ENCODE peak calls at places on chromosomes 6 and 20, in ten cellular contexts. S, V, W, P, H, Y, R, C, G and N are unnamed samples.

GRCh38 chr6:148830614-148831013 is 83.8 kb downstream of the UST start:
- DNase-seq in S (no peak), V (no peak), W (no peak), P (no peak), H (no peak), Y (no peak), R (no peak), C (peak; percentile 20), G (no peak), N (no peak)

GRCh38 chr6:138387577-138388368 is 10.1 kb downstream of the SMIM28 start:
- DNase-seq in S (no peak), V (peak; percentile 44), W (no peak), P (no peak), H (no peak), Y (no peak), R (no peak), C (no peak), G (no peak), N (no peak)

GRCh38 chr20:4740774-4741431 is 19.2 kb downstream of the PRND start:
- DNase-seq in S (peak; percentile 48), V (no peak), W (peak; percentile 61), P (peak; percentile 62), H (peak; percentile 41), Y (peak; percentile 62), R (peak; percentile 77), C (peak; percentile 42), G (peak; percentile 51), N (peak; percentile 50)

GRCh38 chr20:37711001-37711400 is 17.2 kb downstream of the CTNNBL1 start:
- DNase-seq in S (no peak), V (peak; percentile 96), W (no peak), P (no peak), H (no peak), Y (no peak), R (no peak), C (no peak), G (peak; percentile 87), N (no peak)

GRCh38 chr6:447381-448165 is 56.0 kb downstream of the IRF4 start:
- DNase-seq in S (no peak), V (no peak), W (no peak), P (no peak), H (no peak), Y (no peak), R (no peak), C (no peak), G (no peak), N (no peak)

GRCh38 chr6:99592900-99593299 is 13.7 kb upstream of the PRDM13 start:
- DNase-seq in S (no peak), V (no peak), W (no peak), P (no peak), H (no peak), Y (no peak), R (no peak), C (no peak), G (peak; percentile 86), N (no peak)

GRCh38 chr6:144215402-144215931 is 65.2 kb downstream of the STX11 start:
- DNase-seq in S (peak; percentile 36), V (no peak), W (no peak), P (peak; percentile 34), H (peak; percentile 46), Y (no peak), R (no peak), C (peak; percentile 36), G (peak; percentile 19), N (no peak)

GRCh38 chr6:41586564-41586963 is 40.4 kb downstream of the FOXP4 start:
- DNase-seq in S (no peak), V (no peak), W (no peak), P (peak; percentile 56), H (no peak), Y (no peak), R (no peak), C (no peak), G (no peak), N (no peak)

GRCh38 chr6:56756219-56756789 is 113.6 kb upstream of the DST start:
- DNase-seq in S (no peak), V (no peak), W (no peak), P (no peak), H (peak; percentile 47), Y (no peak), R (no peak), C (no peak), G (no peak), N (no peak)

GRCh38 chr20:41905186-41905585 is 287.0 kb upstream of the CHD6 start:
- DNase-seq in S (no peak), V (no peak), W (no peak), P (peak; percentile 22), H (no peak), Y (no peak), R (no peak), C (no peak), G (no peak), N (no peak)

GRCh38 chr6:34950849-34951248 is 61.8 kb downstream of the ANKS1A start:
- DNase-seq in S (no peak), V (no peak), W (no peak), P (no peak), H (no peak), Y (no peak), R (no peak), C (no peak), G (no peak), N (no peak)